ENCODE peak calls at places on chromosome 7, in nine cellular contexts. L, B, E, G, Y, F, N, V and U are unnamed samples.

GRCh38 chr7:49001610-49002033 is 77.3 kb downstream of the CDC14C start:
- DNase-seq in L (no peak), B (peak; percentile 83), E (no peak), G (no peak), Y (no peak), F (peak; percentile 34), N (peak; percentile 74), V (no peak), U (no peak)

GRCh38 chr7:824106-824505 is 8.2 kb upstream of the SUN1 start:
- DNase-seq in L (no peak), B (no peak), E (no peak), G (no peak), Y (no peak), F (no peak), N (no peak), V (no peak), U (no peak)

GRCh38 chr7:8714791-8715190 is 281.4 kb downstream of the NXPH1 start:
- DNase-seq in L (no peak), B (no peak), E (no peak), G (no peak), Y (no peak), F (no peak), N (no peak), V (no peak), U (no peak)

GRCh38 chr7:27435461-27435860 is 192.9 kb downstream of the EVX1 start:
- DNase-seq in L (no peak), B (no peak), E (no peak), G (no peak), Y (peak; percentile 48), F (no peak), N (no peak), V (no peak), U (no peak)

GRCh38 chr7:3416453-3416852 is 115.4 kb downstream of the SDK1 start:
- DNase-seq in L (no peak), B (no peak), E (no peak), G (no peak), Y (no peak), F (no peak), N (no peak), V (no peak), U (no peak)

GRCh38 chr7:107152011-107152410 is 16.8 kb upstream of the HBP1 start:
- DNase-seq in L (no peak), B (no peak), E (no peak), G (no peak), Y (peak; percentile 66), F (no peak), N (no peak), V (no peak), U (no peak)

GRCh38 chr7:111638048-111638447 is 75.8 kb upstream of the IMMP2L start:
- DNase-seq in L (no peak), B (no peak), E (no peak), G (no peak), Y (no peak), F (no peak), N (no peak), V (no peak), U (no peak)

GRCh38 chr7:101169838-101170531 is 4.6 kb upstream of the VGF start:
- DNase-seq in L (peak; percentile 95), B (peak; percentile 69), E (peak; percentile 79), G (peak; percentile 81), Y (peak; percentile 54), F (no peak), N (peak; percentile 71), V (peak; percentile 86), U (peak; percentile 71)

GRCh38 chr7:66557214-66558200 is 71.2 kb upstream of the KCTD7 start:
- DNase-seq in L (peak; percentile 95), B (peak; percentile 58), E (peak; percentile 81), G (peak; percentile 76), Y (peak; percentile 11), F (peak; percentile 29), N (peak; percentile 54), V (peak; percentile 77), U (peak; percentile 32)

GRCh38 chr7:102284891-102285540 is 1.7 kb upstream of the SH2B2 start:
- DNase-seq in L (peak; percentile 90), B (peak; percentile 44), E (no peak), G (no peak), Y (no peak), F (no peak), N (no peak), V (no peak), U (no peak)

GRCh38 chr7:130489140-130489967 is 2.5 kb upstream of the MEST start:
- DNase-seq in L (no peak), B (no peak), E (no peak), G (no peak), Y (peak; percentile 56), F (peak; percentile 25), N (no peak), V (no peak), U (peak; percentile 71)

GRCh38 chr7:152344253-152344652 is 91.5 kb downstream of the KMT2C start:
- DNase-seq in L (no peak), B (no peak), E (no peak), G (no peak), Y (no peak), F (no peak), N (no peak), V (no peak), U (no peak)

GRCh38 chr7:30985756-30986155 is 22.0 kb downstream of the GHRHR start:
- DNase-seq in L (no peak), B (no peak), E (no peak), G (no peak), Y (no peak), F (no peak), N (no peak), V (no peak), U (peak; percentile 43)

GRCh38 chr7:43692582-43693373 is 36.5 kb downstream of the COA1 start:
- DNase-seq in L (no peak), B (no peak), E (no peak), G (no peak), Y (peak; percentile 19), F (no peak), N (no peak), V (no peak), U (no peak)

GRCh38 chr7:68800316-68800715 is 798.0 kb upstream of the AUTS2 start:
- DNase-seq in L (no peak), B (no peak), E (no peak), G (no peak), Y (no peak), F (no peak), N (no peak), V (no peak), U (no peak)